ENCODE peak calls at places on chromosomes 12 and 14, in six cellular contexts. T is IMR-90, W is neuronal stem cell, Y is H9, M is H1, F is trophoblast cell. H is an unnamed sample.

GRCh38 chr14:61129168-61129745 is 148.2 kb downstream of the SLC38A6 start:
- DNase-seq in M (no peak), Y (no peak), W (no peak), F (no peak), T (no peak), H (no peak)

GRCh38 chr14:88611878-88612277 is 49.0 kb downstream of the ZC3H14 start:
- DNase-seq in W (no peak), M (no peak), Y (no peak), F (no peak), T (peak; percentile 49), H (no peak)

GRCh38 chr14:106585692-106586091 is 1059.3 kb downstream of the TMEM121 start:
- DNase-seq in M (no peak), W (no peak), Y (no peak), F (no peak), T (no peak), H (no peak)

GRCh38 chr14:50501642-50502041 is 30.7 kb downstream of the MAP4K5 start:
- DNase-seq in M (no peak), T (peak; percentile 81), Y (no peak), F (no peak), W (no peak), H (peak; percentile 30)

GRCh38 chr12:122949816-122950215 is 16.4 kb downstream of the ABCB9 start:
- DNase-seq in M (no peak), W (no peak), T (no peak), F (no peak), Y (no peak), H (no peak)

GRCh38 chr14:75978249-75978731 is 3.5 kb downstream of the TGFB3 start:
- DNase-seq in T (no peak), Y (no peak), M (no peak), F (peak; percentile 9), W (no peak), H (no peak)

GRCh38 chr14:86296173-86296572 is 766.2 kb downstream of the FLRT2 start:
- DNase-seq in F (no peak), M (no peak), T (peak; percentile 80), Y (no peak), W (no peak), H (peak; percentile 43)

GRCh38 chr12:64522316-64522715 is 70.4 kb downstream of the TBK1 start:
- DNase-seq in T (peak; percentile 60), M (no peak), Y (no peak), F (no peak), W (no peak), H (peak; percentile 30)

GRCh38 chr14:104304451-104305351 is 166.3 kb downstream of the KIF26A start:
- DNase-seq in W (no peak), M (no peak), F (no peak), T (no peak), Y (no peak), H (no peak)

GRCh38 chr12:68462799-68463198 is 130.6 kb upstream of the MDM1 start:
- DNase-seq in Y (no peak), T (no peak), M (no peak), W (no peak), F (no peak), H (no peak)

GRCh38 chr12:51717325-51717925 is 126.4 kb downstream of the SCN8A start:
- DNase-seq in Y (no peak), F (peak; percentile 9), T (no peak), M (no peak), W (no peak), H (no peak)

GRCh38 chr14:79325071-79325470 is 886.2 kb downstream of the DIO2 start:
- DNase-seq in Y (no peak), T (peak; percentile 7), W (no peak), F (no peak), M (no peak), H (peak; percentile 45)

GRCh38 chr14:80988742-80989429 is 33.5 kb downstream of the TSHR start:
- DNase-seq in T (peak; percentile 30), F (no peak), M (no peak), W (no peak), Y (no peak), H (no peak)

GRCh38 chr14:56297449-56297848 is 179.2 kb downstream of the PELI2 start:
- DNase-seq in W (no peak), Y (no peak), F (no peak), M (no peak), T (no peak), H (no peak)

GRCh38 chr14:55122441-55122986 is 6.5 kb upstream of the LGALS3 start:
- DNase-seq in F (peak; percentile 91), T (peak; percentile 34), W (no peak), Y (no peak), M (no peak), H (no peak)

GRCh38 chr12:107236824-107237467 is 143.6 kb upstream of the CRY1 start:
- DNase-seq in T (peak; percentile 54), Y (no peak), M (no peak), F (no peak), W (no peak), H (no peak)

GRCh38 chr14:55512421-55512820 is 67.6 kb upstream of the KTN1 start:
- DNase-seq in T (peak; percentile 37), F (no peak), Y (no peak), W (no peak), M (no peak), H (no peak)

GRCh38 chr12:30286345-30286926 is 409.2 kb downstream of the IPO8 start:
- DNase-seq in Y (no peak), F (peak; percentile 25), T (peak; percentile 42), W (peak; percentile 2), M (no peak), H (peak; percentile 57)

GRCh38 chr12:123973552-123974341 is 732 bp downstream of the ZNF664 start:
- DNase-seq in W (peak; percentile 15), Y (peak; percentile 66), M (peak; percentile 62), T (peak; percentile 10), F (peak; percentile 41), H (no peak)

GRCh38 chr14:56341766-56342418 is 223.7 kb downstream of the PELI2 start:
- DNase-seq in M (no peak), T (peak; percentile 92), F (no peak), W (no peak), Y (no peak), H (peak; percentile 74)

DNA sequence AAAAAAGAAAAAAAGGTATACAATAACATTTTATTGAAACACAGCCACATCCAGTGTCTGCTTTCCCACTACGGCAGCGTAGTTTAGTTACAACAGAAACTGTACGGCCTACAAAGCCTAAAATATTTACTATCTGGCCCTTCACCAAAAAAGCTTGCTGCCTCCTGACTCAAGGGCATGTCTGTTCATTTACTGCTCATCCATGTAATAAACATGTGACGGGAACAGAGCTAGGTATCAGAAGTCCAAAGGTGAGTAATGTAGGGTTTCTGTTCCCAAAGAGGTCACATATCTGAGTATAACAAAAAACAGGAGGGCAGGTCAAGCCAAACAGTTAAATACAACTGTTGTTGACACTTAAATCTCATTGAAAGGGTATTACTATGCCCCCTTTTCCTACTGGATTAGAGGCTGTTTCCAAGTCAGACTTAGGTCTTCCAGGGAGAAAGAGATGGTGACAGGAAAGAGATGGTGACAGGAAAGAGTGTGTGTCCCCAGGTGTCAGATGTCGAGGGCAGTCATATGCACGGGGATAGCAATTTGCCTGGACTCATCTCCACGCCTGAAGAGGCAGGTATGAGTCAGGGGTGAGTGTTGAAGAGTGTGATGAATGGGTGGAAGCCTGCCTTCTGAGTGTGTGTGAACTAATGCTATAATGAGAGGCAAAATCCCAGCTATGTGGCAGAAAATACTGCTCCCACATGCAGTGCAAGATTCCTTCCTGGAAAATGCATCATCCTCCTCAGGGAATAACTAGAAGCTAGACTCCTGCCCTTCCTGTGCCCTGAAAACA is 77.7 kb downstream of the MAP3K9 start:
- DNase-seq in W (no peak), M (no peak), T (no peak), F (peak; percentile 32), Y (no peak), H (no peak)
- H3K4me2 ChIP-seq in W (no peak overlapping the region), M (no peak overlapping the region), T (no peak overlapping the region), F (no peak overlapping the region), Y (no peak overlapping the region), H (no peak overlapping the region)

GRCh38 chr14:68981539-68981976 is 2.5 kb upstream of the ACTN1 start:
- DNase-seq in T (peak; percentile 91), Y (no peak), M (no peak), W (no peak), F (peak; percentile 71), H (peak; percentile 87)
- H2AFZ ChIP-seq in T (peak overlapping the region; percentile 82), Y (no peak overlapping the region), M (no peak overlapping the region), W (peak overlapping the region; percentile 31), F (no peak overlapping the region), H (no peak overlapping the region)

GRCh38 chr14:23539209-23539866 is 12.2 kb downstream of the ZFHX2 start:
- DNase-seq in M (peak; percentile 79), Y (peak; percentile 85), W (peak; percentile 78), F (peak; percentile 53), T (peak; percentile 28), H (peak; percentile 50)
- H3K14ac ChIP-seq in M (no peak overlapping the region), Y (peak overlapping the region; percentile 83), W (no peak overlapping the region), F (no peak overlapping the region), T (no peak overlapping the region), H (no peak overlapping the region)

GRCh38 chr12:57764662-57765002 is 2.2 kb downstream of the CYP27B1 start:
- DNase-seq in F (no peak), M (peak; percentile 51), T (no peak), Y (peak; percentile 59), W (no peak), H (no peak)
- H3K4me2 ChIP-seq in F (peak overlapping the region; percentile 60), M (peak overlapping the region; percentile 87), T (peak overlapping the region; percentile 68), Y (peak overlapping the region; percentile 80), W (no peak overlapping the region), H (peak overlapping the region; percentile 59)

GRCh38 chr12:5292651-5293050 is 139.3 kb upstream of the NTF3 start:
- DNase-seq in M (no peak), T (no peak), W (no peak), F (no peak), Y (no peak), H (no peak)

GRCh38 chr12:5293773-5294172 is 138.1 kb upstream of the NTF3 start:
- DNase-seq in Y (no peak), T (no peak), F (no peak), M (no peak), W (no peak), H (no peak)

GRCh38 chr12:5295151-5295550 is 136.8 kb upstream of the NTF3 start:
- DNase-seq in Y (no peak), W (no peak), F (no peak), T (peak; percentile 33), M (no peak), H (no peak)

GRCh38 chr12:5294274-5294673 is 137.6 kb upstream of the NTF3 start:
- DNase-seq in M (no peak), F (no peak), Y (no peak), T (no peak), W (no peak), H (no peak)

DNA sequence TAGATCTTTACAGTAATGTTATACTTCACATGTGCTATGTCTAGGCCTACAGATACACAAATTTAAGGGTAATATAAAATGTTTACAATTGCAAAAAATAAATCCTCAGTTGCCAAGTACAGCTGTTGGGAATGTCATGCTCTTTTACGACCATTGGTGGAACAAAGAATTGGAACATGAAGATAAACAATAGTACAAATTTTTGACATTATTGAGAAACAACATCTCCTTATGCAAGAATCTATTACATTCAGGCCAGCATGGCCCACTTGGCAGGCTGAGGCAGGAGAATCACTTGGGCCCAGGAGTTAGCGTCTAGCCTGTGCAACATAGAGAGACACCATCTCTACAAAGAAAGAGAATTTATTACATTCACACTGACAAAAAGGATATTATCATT is 135.9 kb upstream of the NTF3 start:
- DNase-seq in F (no peak), T (no peak), M (no peak), Y (no peak), W (no peak), H (no peak)
- H2AFZ ChIP-seq in F (no peak overlapping the region), T (no peak overlapping the region), M (no peak overlapping the region), Y (no peak overlapping the region), W (no peak overlapping the region), H (no peak overlapping the region)